ENCODE peak calls at places on chromosomes 1 and 21, in seven cellular contexts. One of them, this sample, is unnamed. For H3K27me3, the result is how much of the 10 kb centered on the place peaks cover.

GRCh38 chr21:46425566-46425965 is 33.1 kb upstream of the DIP2A start:
- DNase-seq in neural progenitor cell: no peak
- DNase-seq in stomach: no peak
- DNase-seq in hepatocyte: no peak
- DNase-seq in heart right ventricle: no peak
- DNase-seq in heart left ventricle: no peak
- DNase-seq in breast epithelium: no peak
- DNase-seq in this sample: peak

GRCh38 chr1:214281030-214281901 is at the start of gene SMYD2:
- DNase-seq in stomach: peak
- DNase-seq in neural progenitor cell: peak
- DNase-seq in heart right ventricle: peak
- DNase-seq in heart left ventricle: peak
- DNase-seq in breast epithelium: peak
- DNase-seq in hepatocyte: peak
- DNase-seq in this sample: peak

GRCh38 chr1:45979778-45980176 is 152.7 kb downstream of the PIK3R3 start:
- DNase-seq in neural progenitor cell: no peak
- DNase-seq in hepatocyte: no peak
- DNase-seq in heart right ventricle: no peak
- DNase-seq in stomach: no peak
- DNase-seq in heart left ventricle: no peak
- DNase-seq in breast epithelium: no peak
- DNase-seq in this sample: no peak

GRCh38 chr1:205495237-205495823 is 9.1 kb upstream of the CDK18 start:
- DNase-seq in breast epithelium: no peak
- DNase-seq in hepatocyte: no peak
- DNase-seq in neural progenitor cell: no peak
- DNase-seq in stomach: peak
- DNase-seq in heart right ventricle: peak
- DNase-seq in heart left ventricle: peak
- DNase-seq in this sample: no peak

GRCh38 chr1:234608720-234609527 is 1.1 kb downstream of the IRF2BP2 start:
- DNase-seq in heart right ventricle: peak
- DNase-seq in neural progenitor cell: peak
- DNase-seq in hepatocyte: peak
- DNase-seq in breast epithelium: peak
- DNase-seq in stomach: peak
- DNase-seq in heart left ventricle: peak
- DNase-seq in this sample: peak

GRCh38 chr1:153685578-153686340 is 7.3 kb downstream of the NPR1 start:
- DNase-seq in breast epithelium: no peak
- DNase-seq in heart right ventricle: no peak
- DNase-seq in hepatocyte: no peak
- DNase-seq in heart left ventricle: no peak
- DNase-seq in neural progenitor cell: peak
- DNase-seq in stomach: no peak
- DNase-seq in this sample: no peak

GRCh38 chr1:234958702-234959649 is 169.7 kb downstream of the TOMM20 start:
- DNase-seq in neural progenitor cell: no peak
- DNase-seq in heart left ventricle: no peak
- DNase-seq in breast epithelium: no peak
- DNase-seq in heart right ventricle: no peak
- DNase-seq in hepatocyte: no peak
- DNase-seq in stomach: no peak
- DNase-seq in this sample: no peak

GRCh38 chr1:222877854-222878253 is 63.0 kb downstream of the DISP1 start:
- DNase-seq in heart left ventricle: peak
- DNase-seq in neural progenitor cell: no peak
- DNase-seq in hepatocyte: no peak
- DNase-seq in heart right ventricle: no peak
- DNase-seq in stomach: no peak
- DNase-seq in breast epithelium: no peak
- DNase-seq in this sample: no peak

GRCh38 chr1:85343612-85344255 is 67.3 kb upstream of the BCL10 start:
- DNase-seq in neural progenitor cell: no peak
- DNase-seq in heart left ventricle: no peak
- DNase-seq in breast epithelium: no peak
- DNase-seq in heart right ventricle: no peak
- DNase-seq in hepatocyte: no peak
- DNase-seq in stomach: no peak
- DNase-seq in this sample: no peak

GRCh38 chr1:85344256-85344694 is 67.8 kb upstream of the BCL10 start:
- DNase-seq in neural progenitor cell: peak
- DNase-seq in stomach: peak
- DNase-seq in heart left ventricle: no peak
- DNase-seq in heart right ventricle: no peak
- DNase-seq in hepatocyte: peak
- DNase-seq in breast epithelium: no peak
- DNase-seq in this sample: no peak

GRCh38 chr1:85342177-85342576 is 65.7 kb upstream of the BCL10 start:
- DNase-seq in neural progenitor cell: no peak
- DNase-seq in stomach: no peak
- DNase-seq in heart right ventricle: no peak
- DNase-seq in heart left ventricle: no peak
- DNase-seq in breast epithelium: no peak
- DNase-seq in hepatocyte: no peak
- DNase-seq in this sample: no peak

GRCh38 chr1:85340427-85340826 is 64.0 kb upstream of the BCL10 start:
- DNase-seq in hepatocyte: no peak
- DNase-seq in heart right ventricle: no peak
- DNase-seq in breast epithelium: no peak
- DNase-seq in heart left ventricle: no peak
- DNase-seq in neural progenitor cell: no peak
- DNase-seq in stomach: no peak
- DNase-seq in this sample: no peak

GRCh38 chr1:85343213-85343611 is 66.8 kb upstream of the BCL10 start:
- DNase-seq in breast epithelium: no peak
- DNase-seq in heart right ventricle: no peak
- DNase-seq in stomach: no peak
- DNase-seq in neural progenitor cell: no peak
- DNase-seq in heart left ventricle: no peak
- DNase-seq in hepatocyte: no peak
- DNase-seq in this sample: no peak
- H3K27ac ChIP-seq in breast epithelium: no peak
- H3K27ac ChIP-seq in heart right ventricle: peak
- H3K27ac ChIP-seq in stomach: no peak
- H3K27ac ChIP-seq in neural progenitor cell: no peak
- H3K27ac ChIP-seq in heart left ventricle: peak
- H3K27ac ChIP-seq in hepatocyte: no peak
- H3K27ac ChIP-seq in this sample: no peak

GRCh38 chr21:32425628-32426027 is 13.1 kb downstream of the EVA1C start:
- DNase-seq in heart right ventricle: no peak
- DNase-seq in hepatocyte: no peak
- DNase-seq in heart left ventricle: no peak
- DNase-seq in stomach: no peak
- DNase-seq in breast epithelium: no peak
- DNase-seq in neural progenitor cell: no peak
- DNase-seq in this sample: no peak
- TF ChIP-seq CTCF in heart right ventricle: no peak
- TF ChIP-seq CTCF in hepatocyte: no peak
- TF ChIP-seq CTCF in heart left ventricle: no peak
- TF ChIP-seq CTCF in stomach: no peak
- TF ChIP-seq CTCF in breast epithelium: no peak
- TF ChIP-seq CTCF in neural progenitor cell: no peak
- TF ChIP-seq CTCF in this sample: no peak

GRCh38 chr1:209626633-209627348 is 25.4 kb downstream of the LAMB3 start:
- DNase-seq in hepatocyte: no peak
- DNase-seq in stomach: no peak
- DNase-seq in neural progenitor cell: no peak
- DNase-seq in heart left ventricle: no peak
- DNase-seq in heart right ventricle: no peak
- DNase-seq in breast epithelium: no peak
- DNase-seq in this sample: no peak

GRCh38 chr1:209629621-209630382 is 22.4 kb downstream of the LAMB3 start:
- DNase-seq in breast epithelium: no peak
- DNase-seq in neural progenitor cell: no peak
- DNase-seq in heart left ventricle: no peak
- DNase-seq in heart right ventricle: no peak
- DNase-seq in stomach: no peak
- DNase-seq in hepatocyte: no peak
- DNase-seq in this sample: no peak

GRCh38 chr1:209628618-209629299 is 23.5 kb downstream of the LAMB3 start:
- DNase-seq in hepatocyte: no peak
- DNase-seq in breast epithelium: no peak
- DNase-seq in heart right ventricle: no peak
- DNase-seq in neural progenitor cell: no peak
- DNase-seq in stomach: no peak
- DNase-seq in heart left ventricle: no peak
- DNase-seq in this sample: no peak

GRCh38 chr1:209625791-209626285 is 26.4 kb downstream of the LAMB3 start:
- DNase-seq in neural progenitor cell: no peak
- DNase-seq in breast epithelium: no peak
- DNase-seq in heart right ventricle: peak
- DNase-seq in hepatocyte: no peak
- DNase-seq in stomach: no peak
- DNase-seq in heart left ventricle: no peak
- DNase-seq in this sample: no peak

DNA sequence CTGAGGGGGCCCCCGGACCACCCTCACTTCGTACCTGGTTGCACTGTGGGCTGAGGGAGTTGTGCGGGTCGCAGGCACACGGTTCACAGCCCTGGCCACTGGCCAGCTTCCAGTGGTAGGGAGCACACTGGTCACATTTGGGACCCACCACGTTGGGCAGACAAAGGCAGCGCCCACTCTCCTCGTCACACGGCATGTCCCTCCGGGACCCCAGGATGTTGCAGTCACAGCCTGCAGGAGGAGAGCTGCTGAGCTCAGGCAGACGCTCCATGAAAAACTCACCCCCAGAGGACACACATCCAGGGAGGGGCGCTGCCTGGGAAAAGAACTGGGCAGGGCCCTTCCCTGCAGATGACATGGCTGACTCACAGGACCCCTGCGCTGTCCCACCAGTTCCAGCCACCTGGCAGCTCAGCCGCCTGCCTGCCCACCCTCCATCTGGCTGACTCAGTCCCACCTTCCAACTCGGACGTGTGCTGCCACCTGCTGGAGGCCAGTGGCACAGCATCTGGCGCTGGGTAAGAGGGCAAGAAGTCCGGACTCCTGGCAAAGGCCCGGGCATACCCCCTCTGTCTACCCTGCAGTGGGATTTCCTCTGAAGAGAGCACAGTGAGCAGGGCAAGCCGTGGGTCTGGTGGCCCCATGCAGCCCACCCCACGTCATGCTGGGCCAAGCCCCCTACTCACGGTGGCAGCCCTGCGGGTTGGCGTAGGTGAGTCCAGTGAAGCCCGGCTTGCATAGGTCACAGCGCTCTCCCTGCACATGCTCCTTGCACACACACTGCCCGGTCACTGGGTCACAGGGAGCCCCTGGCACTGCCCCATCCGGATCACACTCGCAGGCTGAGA is 24.7 kb downstream of the LAMB3 start:
- DNase-seq in stomach: peak
- DNase-seq in heart right ventricle: peak
- DNase-seq in neural progenitor cell: peak
- DNase-seq in breast epithelium: peak
- DNase-seq in hepatocyte: peak
- DNase-seq in heart left ventricle: peak
- DNase-seq in this sample: peak
- H3K27me3 ChIP-seq in stomach: under half
- H3K27me3 ChIP-seq in heart right ventricle: under half
- H3K27me3 ChIP-seq in neural progenitor cell: under half
- H3K27me3 ChIP-seq in breast epithelium: under half
- H3K27me3 ChIP-seq in hepatocyte: under half
- H3K27me3 ChIP-seq in heart left ventricle: under half
- H3K27me3 ChIP-seq in this sample: under half

DNA sequence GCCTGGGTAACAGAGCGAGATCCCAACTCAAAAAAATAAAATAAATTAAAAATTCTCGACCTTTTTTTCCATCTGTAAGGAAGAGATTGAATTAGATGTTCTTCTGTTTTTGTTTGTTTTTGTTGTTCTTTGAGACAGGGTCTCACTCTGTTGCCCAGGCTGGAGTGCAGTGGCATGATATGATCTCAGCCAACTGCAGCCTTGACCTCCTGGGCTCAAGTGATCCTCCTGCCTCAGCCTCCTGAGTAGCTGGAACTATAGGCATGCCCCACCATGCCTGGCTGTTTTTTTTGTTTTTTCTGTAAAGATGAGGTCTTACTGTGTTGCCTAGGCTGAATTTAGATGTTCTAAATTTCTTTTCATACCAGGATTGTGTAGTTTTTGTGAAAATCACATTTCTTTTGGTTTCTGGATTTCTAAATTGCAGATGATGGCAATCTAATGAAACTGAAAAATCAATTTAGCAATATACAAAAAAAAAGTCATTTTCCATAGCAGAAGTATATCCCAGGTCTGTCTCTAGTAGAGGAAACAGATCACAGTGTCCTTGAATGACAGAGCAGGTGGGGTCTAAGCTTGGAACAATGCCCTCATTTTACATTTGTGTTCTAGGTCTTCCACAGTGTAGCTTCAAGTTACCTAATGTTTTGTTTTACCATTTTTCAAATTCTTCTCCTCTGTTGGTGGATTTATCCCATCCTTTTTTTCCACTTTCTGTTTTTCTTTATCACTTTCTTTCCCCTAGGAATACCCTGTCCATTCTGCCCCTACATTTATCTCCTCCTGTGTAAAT is 20.3 kb downstream of the ZYG11A start:
- DNase-seq in stomach: no peak
- DNase-seq in neural progenitor cell: no peak
- DNase-seq in breast epithelium: no peak
- DNase-seq in heart left ventricle: no peak
- DNase-seq in heart right ventricle: no peak
- DNase-seq in hepatocyte: no peak
- DNase-seq in this sample: no peak
- H3K27ac ChIP-seq in stomach: no peak
- H3K27ac ChIP-seq in neural progenitor cell: no peak
- H3K27ac ChIP-seq in breast epithelium: no peak
- H3K27ac ChIP-seq in heart left ventricle: no peak
- H3K27ac ChIP-seq in heart right ventricle: no peak
- H3K27ac ChIP-seq in hepatocyte: no peak
- H3K27ac ChIP-seq in this sample: no peak

This sample was measured in CD4-positive, alpha-beta T cell.